ENCODE peak calls at places on chromosomes 3 and 15, in ten cellular contexts. R is GM23338, L is cardiac fibroblast, K is retinal pigment epithelial cell, A is right atrium auricular region, H is fibroblast of mammary gland, T is kidney, S is lung, U is GM12878, B is GM12865. W is an unnamed sample.

GRCh38 chr3:15271785-15272381 is 60.5 kb downstream of the SH3BP5 start:
- DNase-seq in R (no peak), L (no peak), K (no peak), A (peak), H (no peak), T (peak), S (peak), U (peak), B (peak), W (no peak)

GRCh38 chr15:37053070-37053653 is 47.2 kb downstream of the MEIS2 start:
- DNase-seq in R (no peak), L (peak), K (no peak), A (no peak), H (peak), T (no peak), S (no peak), U (no peak), B (no peak), W (no peak)

GRCh38 chr15:92000709-92001108 is 147.2 kb downstream of the SLCO3A1 start:
- DNase-seq in R (peak), L (no peak), K (no peak), A (no peak), H (no peak), T (no peak), S (no peak), U (no peak), B (no peak), W (no peak)

GRCh38 chr3:105277656-105278055 is 89.1 kb upstream of the ALCAM start:
- DNase-seq in R (no peak), L (peak), K (peak), A (no peak), H (peak), T (no peak), S (no peak), U (no peak), B (no peak), W (peak)

GRCh38 chr15:73389971-73390544 is 21.3 kb upstream of the HCN4 start:
- DNase-seq in R (no peak), L (no peak), K (no peak), A (no peak), H (peak), T (no peak), S (no peak), U (no peak), B (no peak), W (no peak)

GRCh38 chr3:49133226-49133951 is 539 bp upstream of the LAMB2 start:
- DNase-seq in R (peak), L (peak), K (peak), A (peak), H (peak), T (peak), S (peak), U (no peak), B (no peak), W (peak)

GRCh38 chr3:39150803-39151631 is 2.4 kb downstream of the CSRNP1 start:
- DNase-seq in R (peak), L (peak), K (peak), A (peak), H (peak), T (peak), S (peak), U (no peak), B (peak), W (peak)

GRCh38 chr15:31045606-31046005 is 54.2 kb upstream of the MTMR10 start:
- DNase-seq in R (no peak), L (no peak), K (no peak), A (no peak), H (no peak), T (no peak), S (no peak), U (no peak), B (no peak), W (no peak)

GRCh38 chr3:11774296-11774877 is 72.3 kb downstream of the TAMM41 start:
- DNase-seq in R (peak), L (peak), K (no peak), A (no peak), H (peak), T (no peak), S (peak), U (no peak), B (no peak), W (peak)

GRCh38 chr15:85174521-85174920 is 192.9 kb downstream of the PDE8A start:
- DNase-seq in R (no peak), L (no peak), K (no peak), A (no peak), H (no peak), T (no peak), S (no peak), U (no peak), B (no peak), W (no peak)

GRCh38 chr3:180408654-180409053 is 193.3 kb upstream of the TTC14 start:
- DNase-seq in R (no peak), L (no peak), K (no peak), A (no peak), H (peak), T (no peak), S (no peak), U (no peak), B (peak), W (peak)

GRCh38 chr15:83732196-83732595 is 78.3 kb downstream of the ADAMTSL3 start:
- DNase-seq in R (no peak), L (no peak), K (no peak), A (no peak), H (no peak), T (no peak), S (no peak), U (no peak), B (no peak), W (no peak)

GRCh38 chr3:142828703-142829304 is 60.1 kb downstream of the PCOLCE2 start:
- DNase-seq in R (peak), L (peak), K (peak), A (peak), H (peak), T (no peak), S (peak), U (peak), B (peak), W (peak)

GRCh38 chr3:145094355-145094941 is 1066.5 kb downstream of the PLOD2 start:
- DNase-seq in R (peak), L (peak), K (peak), A (no peak), H (peak), T (no peak), S (no peak), U (no peak), B (peak), W (peak)

GRCh38 chr15:48466825-48467224 is 135.6 kb downstream of the DUT start:
- DNase-seq in R (no peak), L (no peak), K (peak), A (no peak), H (no peak), T (no peak), S (no peak), U (no peak), B (no peak), W (no peak)

GRCh38 chr3:175729466-175729865 is 870.3 kb downstream of the NAALADL2 start:
- DNase-seq in R (no peak), L (no peak), K (no peak), A (no peak), H (peak), T (no peak), S (no peak), U (no peak), B (no peak), W (peak)

GRCh38 chr3:185986201-185986600 is 48.4 kb upstream of the TRA2B start:
- DNase-seq in R (no peak), L (no peak), K (no peak), A (no peak), H (no peak), T (no peak), S (no peak), U (no peak), B (no peak), W (no peak)

GRCh38 chr3:57221883-57222282 is 5.6 kb upstream of the APPL1 start:
- DNase-seq in R (peak), L (peak), K (no peak), A (no peak), H (peak), T (no peak), S (no peak), U (no peak), B (no peak), W (peak)

GRCh38 chr3:23041918-23042696 is 161.0 kb upstream of the UBE2E2 start:
- DNase-seq in R (no peak), L (peak), K (no peak), A (no peak), H (peak), T (peak), S (no peak), U (no peak), B (no peak), W (peak)

GRCh38 chr15:62138124-62138523 is 27.0 kb downstream of the C2CD4B start:
- DNase-seq in R (no peak), L (peak), K (peak), A (no peak), H (peak), T (no peak), S (no peak), U (no peak), B (no peak), W (peak)

GRCh38 chr15:45660231-45660979 is 25.6 kb downstream of the SQOR start:
- DNase-seq in R (peak), L (peak), K (no peak), A (no peak), H (peak), T (no peak), S (no peak), U (no peak), B (no peak), W (peak)
- TF ChIP-seq CTCF in R (no peak), L (no peak), K (no peak), A (no peak), H (peak), T (no peak), S (no peak), U (no peak), B (no peak), W (no peak)

GRCh38 chr3:84547971-84548970 is 410.5 kb upstream of the CADM2 start:
- DNase-seq in R (peak), L (peak), K (peak), A (no peak), H (peak), T (no peak), S (no peak), U (no peak), B (peak), W (peak)
- H3K4me3 ChIP-seq in R (no peak), L (no peak), K (no peak), A (no peak), H (no peak), T (no peak), S (no peak), U (no peak), B (no peak), W (peak)

DNA sequence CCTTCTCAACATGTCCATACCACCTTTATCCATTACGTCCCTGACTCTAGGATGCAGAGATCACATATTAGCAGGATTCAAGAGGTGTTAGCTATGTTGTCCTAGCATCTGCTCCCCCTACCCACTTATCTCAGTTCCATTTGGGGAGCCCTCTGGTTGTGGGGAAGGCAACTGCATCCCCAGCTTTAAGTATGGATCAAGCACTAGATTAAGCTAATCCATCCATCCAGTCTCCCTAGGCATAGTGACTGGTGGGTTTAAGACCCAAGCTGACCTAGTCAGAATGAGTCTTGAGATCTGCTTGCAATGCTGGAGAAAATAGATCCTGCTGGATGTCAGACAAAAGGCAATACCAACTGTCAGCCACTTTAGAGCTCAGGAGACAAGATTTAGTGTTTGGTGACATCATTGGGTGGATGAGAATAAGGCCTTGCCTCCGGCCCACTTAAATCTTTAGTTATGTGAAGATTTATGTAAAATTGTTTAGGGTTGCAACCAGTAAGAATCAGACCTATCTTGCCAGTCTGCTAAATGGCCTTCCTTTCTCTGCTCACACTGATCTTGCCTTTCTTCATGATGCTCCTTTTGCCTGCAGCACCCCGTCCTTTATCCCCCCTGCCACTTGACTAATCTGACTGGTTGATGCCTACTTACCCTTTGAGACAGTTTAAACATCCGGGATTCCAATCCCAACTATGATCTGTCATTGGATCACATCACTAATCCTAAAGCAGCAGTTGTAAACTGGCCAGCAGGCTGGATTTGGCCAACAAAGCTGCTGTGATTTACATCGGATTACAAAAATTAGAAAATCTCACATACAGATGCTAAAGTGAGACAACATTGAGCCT is 2.1 kb upstream of the ISY1 start:
- DNase-seq in R (peak), L (no peak), K (no peak), A (no peak), H (no peak), T (no peak), S (no peak), U (no peak), B (peak), W (no peak)
- TF ChIP-seq CTCF in R (peak), L (peak), K (peak), A (no peak), H (peak), T (no peak), S (no peak), U (peak), B (peak), W (peak)

DNA sequence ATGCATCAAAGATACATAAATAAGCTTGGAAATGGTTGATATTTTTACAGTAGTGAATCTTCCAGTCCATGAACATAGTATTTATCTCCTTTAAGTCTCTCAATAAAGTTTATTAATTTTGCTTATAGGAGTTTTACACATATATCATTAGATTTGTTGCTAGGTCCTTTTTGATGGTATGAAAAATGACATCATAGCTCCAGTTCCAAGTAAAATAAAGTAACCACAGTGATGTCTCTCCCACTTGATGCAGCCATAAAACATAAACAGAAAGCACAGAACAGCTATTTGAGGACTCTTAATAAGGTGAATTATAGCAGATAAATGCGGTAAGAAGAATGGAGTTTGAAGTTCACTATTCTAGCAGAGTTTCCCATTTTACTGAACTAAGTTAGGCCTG is 20.8 kb downstream of the DMXL2 start:
- DNase-seq in R (no peak), L (no peak), K (no peak), A (no peak), H (no peak), T (no peak), S (no peak), U (no peak), B (no peak), W (no peak)
- H3K4me3 ChIP-seq in R (no peak), L (no peak), K (no peak), A (no peak), H (no peak), T (no peak), S (no peak), U (no peak), B (no peak), W (no peak)

DNA sequence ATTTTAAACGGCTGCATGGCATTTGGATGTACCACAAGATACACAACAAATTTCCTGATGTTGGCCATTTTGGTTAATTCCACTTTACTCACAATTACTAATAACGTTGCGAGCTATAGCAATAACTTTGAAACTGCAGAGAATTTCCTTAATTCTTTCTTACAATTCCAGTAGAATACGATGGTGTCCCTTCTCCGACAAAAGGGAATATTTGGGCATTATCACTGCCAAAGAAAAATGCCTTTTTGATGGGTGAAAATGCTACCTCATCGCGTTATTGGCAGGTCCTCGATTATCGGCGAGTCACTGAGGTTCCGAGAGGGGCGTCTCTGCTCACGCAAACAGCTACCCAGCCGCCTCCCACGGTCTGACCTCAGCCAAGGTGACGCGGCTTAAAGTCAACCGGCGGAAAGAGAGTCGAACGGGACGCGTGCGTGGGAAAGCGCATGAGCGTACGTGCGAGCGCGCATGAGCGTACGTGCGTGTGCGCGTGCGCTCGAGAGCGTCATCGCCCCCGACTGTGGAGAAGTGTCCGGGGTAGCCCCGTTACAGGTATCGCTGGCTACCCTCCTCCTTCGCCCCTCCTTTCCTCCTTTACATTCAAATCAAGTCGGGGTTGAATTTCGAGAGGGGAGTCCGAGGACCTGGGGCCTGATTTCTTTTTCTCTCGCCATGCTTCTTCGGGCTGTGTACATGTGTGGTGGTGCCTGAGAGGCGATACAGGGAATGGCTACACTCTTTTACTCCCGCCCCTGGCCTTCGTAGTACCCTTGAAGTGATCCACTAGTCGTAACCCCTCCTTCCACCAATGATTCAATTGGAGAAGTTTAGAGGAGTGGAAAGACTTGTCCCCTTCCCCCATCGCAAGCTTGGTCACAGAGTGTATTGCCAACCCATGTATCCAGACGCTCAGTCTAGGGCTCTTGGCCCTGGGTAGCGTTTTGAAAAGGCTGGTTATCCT is at the start of gene OXSM:
- DNase-seq in R (peak), L (peak), K (peak), A (peak), H (peak), T (peak), S (peak), U (peak), B (peak), W (peak)
- TF ChIP-seq CTCF in R (no peak), L (no peak), K (no peak), A (no peak), H (no peak), T (no peak), S (no peak), U (no peak), B (no peak), W (no peak)

DNA sequence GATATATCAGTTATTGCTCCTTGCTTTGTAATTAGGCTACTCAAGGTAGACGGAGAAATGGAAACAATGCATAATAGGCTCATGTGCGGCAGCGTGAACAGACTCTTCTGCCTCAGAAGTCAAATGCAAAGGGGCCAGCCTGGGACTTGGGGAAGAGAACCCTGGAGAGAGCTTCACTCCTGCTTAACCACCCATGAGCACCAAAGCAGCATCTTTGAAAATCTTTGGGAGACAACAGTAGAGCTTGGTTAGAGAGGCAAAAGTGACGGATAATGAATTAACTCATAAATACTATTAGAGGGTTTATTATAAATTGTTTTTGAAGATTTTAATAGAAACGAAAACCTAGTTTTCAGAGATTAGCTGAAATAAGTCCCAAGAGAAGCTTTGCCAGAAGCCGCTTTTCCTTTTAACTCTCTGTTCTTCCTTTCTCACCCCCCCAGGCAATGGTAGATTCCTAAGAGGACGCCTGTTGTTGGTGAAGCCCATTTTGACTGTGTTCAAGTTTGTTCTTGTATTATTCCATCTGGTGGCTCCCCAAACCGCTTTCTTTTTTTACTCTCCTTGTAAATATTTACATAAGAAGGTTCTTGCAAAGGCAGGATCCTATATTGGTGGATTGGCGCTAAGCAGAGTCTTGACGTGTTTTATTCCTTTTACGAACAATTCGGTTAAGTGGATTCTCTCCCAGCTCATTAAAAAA is 196.0 kb upstream of the TPRG1 start:
- DNase-seq in R (peak), L (no peak), K (no peak), A (no peak), H (no peak), T (no peak), S (no peak), U (no peak), B (no peak), W (peak)
- H3K4me3 ChIP-seq in R (no peak), L (no peak), K (no peak), A (no peak), H (no peak), T (no peak), S (no peak), U (no peak), B (no peak), W (peak)

GRCh38 chr15:59998256-59999063 is 5.7 kb upstream of the FOXB1 start:
- DNase-seq in R (peak), L (no peak), K (no peak), A (no peak), H (no peak), T (no peak), S (no peak), U (no peak), B (no peak), W (no peak)

GRCh38 chr15:59999064-59999377 is 5.1 kb upstream of the FOXB1 start:
- DNase-seq in R (peak), L (no peak), K (no peak), A (no peak), H (no peak), T (no peak), S (no peak), U (no peak), B (no peak), W (no peak)

GRCh38 chr15:59995568-59996349 is 8.4 kb upstream of the FOXB1 start:
- DNase-seq in R (peak), L (no peak), K (no peak), A (no peak), H (no peak), T (no peak), S (no peak), U (no peak), B (no peak), W (no peak)

GRCh38 chr15:59996498-59997041 is 7.5 kb upstream of the FOXB1 start:
- DNase-seq in R (peak), L (no peak), K (no peak), A (no peak), H (no peak), T (no peak), S (no peak), U (no peak), B (no peak), W (no peak)

GRCh38 chr15:59997070-59997701 is 6.9 kb upstream of the FOXB1 start:
- DNase-seq in R (peak), L (no peak), K (no peak), A (no peak), H (no peak), T (peak), S (no peak), U (no peak), B (peak), W (peak)
- TF ChIP-seq CTCF in R (no peak), L (no peak), K (no peak), A (no peak), H (no peak), T (no peak), S (no peak), U (no peak), B (peak), W (no peak)

GRCh38 chr3:138135833-138136194 is 3.6 kb upstream of the A4GNT start:
- DNase-seq in R (no peak), L (no peak), K (no peak), A (no peak), H (no peak), T (no peak), S (no peak), U (no peak), B (no peak), W (no peak)

GRCh38 chr3:138135141-138135832 is 3.1 kb upstream of the A4GNT start:
- DNase-seq in R (no peak), L (no peak), K (no peak), A (no peak), H (no peak), T (no peak), S (no peak), U (no peak), B (no peak), W (no peak)

GRCh38 chr3:138127636-138128365 is 4.4 kb downstream of the A4GNT start:
- DNase-seq in R (no peak), L (no peak), K (no peak), A (no peak), H (no peak), T (no peak), S (no peak), U (no peak), B (no peak), W (no peak)

GRCh38 chr3:138136208-138136607 is 4.0 kb upstream of the A4GNT start:
- DNase-seq in R (no peak), L (no peak), K (no peak), A (no peak), H (no peak), T (no peak), S (no peak), U (no peak), B (no peak), W (no peak)

GRCh38 chr3:138132239-138132638 is at the start of gene A4GNT:
- DNase-seq in R (no peak), L (no peak), K (no peak), A (no peak), H (no peak), T (no peak), S (no peak), U (no peak), B (no peak), W (no peak)
- H3K4me3 ChIP-seq in R (no peak), L (no peak), K (no peak), A (no peak), H (no peak), T (no peak), S (no peak), U (no peak), B (no peak), W (no peak)